ENCODE peak calls at places on chromosome 10, in eight cellular contexts. E is stimulated activated CD8-positive, alpha-beta memory T cell treated with anti-CD3 and anti-CD28 coated beads, Interleukin-2, amount 100 ng/mL, for 48 hours; U is HL-60; R is GM12878; Y is IMR-90; X is kidney epithelial cell; C is caudate nucleus; F is CD14-positive monocyte. T is an unnamed sample.

GRCh38 chr10:84258034-84258695 is 13.3 kb downstream of the RGR start:
- DNase-seq in Y (no peak), F (no peak), C (no peak), R (no peak), X (no peak), E (no peak), U (no peak), T (no peak)

GRCh38 chr10:13816195-13816926 is 229.6 kb downstream of the PRPF18 start:
- DNase-seq in U (no peak), Y (peak), C (peak), E (no peak), F (no peak), X (no peak), R (no peak), T (no peak)

GRCh38 chr10:5434017-5434753 is 21.8 kb downstream of the NET1 start:
- DNase-seq in X (no peak), U (no peak), E (no peak), F (no peak), R (no peak), Y (peak), C (no peak), T (no peak)

GRCh38 chr10:48748573-48748972 is 63.9 kb downstream of the WDFY4 start:
- DNase-seq in Y (no peak), F (no peak), R (no peak), X (no peak), C (no peak), E (no peak), U (peak), T (no peak)

GRCh38 chr10:95375418-95375817 is 84.6 kb upstream of the PDLIM1 start:
- DNase-seq in E (no peak), U (no peak), F (no peak), C (no peak), Y (no peak), R (no peak), X (no peak), T (no peak)

GRCh38 chr10:129375912-129376311 is 91.1 kb upstream of the MGMT start:
- DNase-seq in Y (no peak), E (no peak), R (no peak), X (no peak), U (no peak), F (no peak), C (no peak), T (no peak)

GRCh38 chr10:132540456-132540855 is 2.9 kb downstream of the INPP5A start:
- DNase-seq in X (no peak), C (no peak), F (peak), R (no peak), E (no peak), Y (peak), U (no peak), T (no peak)

GRCh38 chr10:30063098-30063497 is 3.7 kb upstream of the JCAD start:
- DNase-seq in Y (peak), X (peak), E (no peak), C (no peak), R (no peak), U (no peak), F (no peak), T (no peak)

GRCh38 chr10:17001961-17002749 is 127.5 kb downstream of the CUBN start:
- DNase-seq in E (no peak), R (no peak), F (no peak), Y (peak), C (no peak), U (no peak), X (no peak), T (no peak)

GRCh38 chr10:3782456-3783312 is 2.3 kb downstream of the KLF6 start:
- DNase-seq in X (no peak), R (no peak), C (no peak), F (peak), E (no peak), U (peak), Y (peak), T (no peak)